ENCODE peak calls at places on chromosomes 13 and 19, in six cellular contexts. K is hepatic stellate cell; L is T follicular helper cell; J is stimulated activated CD4-positive, alpha-beta T cell treated with anti-CD3 and anti-CD28 coated beads, Interleukin-1b, Interleukin-23, amount 100 ng/mL, for 24 hours; Q is HT1080; G is NCI-H1092 treated with DMSO at 0.1 percent for 48 hours. T is an unnamed sample.

GRCh38 chr19:52923782-52924593 is 760 bp upstream of the ZNF888 start:
- DNase-seq in K (no peak), L (no peak), J (no peak), Q (no peak), G (no peak), T (no peak)

GRCh38 chr13:86563308-86563707 is 764.1 kb upstream of the SLITRK6 start:
- DNase-seq in K (no peak), L (no peak), J (no peak), Q (peak; percentile 85), G (no peak), T (no peak)

GRCh38 chr13:106132216-106132615 is 403.2 kb downstream of the EFNB2 start:
- DNase-seq in K (no peak), L (no peak), J (no peak), Q (no peak), G (no peak), T (no peak)

GRCh38 chr13:29411493-29411892 is 184.0 kb downstream of the SLC7A1 start:
- DNase-seq in K (no peak), L (no peak), J (no peak), Q (peak; percentile 13), G (no peak), T (no peak)

GRCh38 chr13:23899555-23899954 is 2.3 kb upstream of the C1QTNF9B start:
- DNase-seq in K (peak; percentile 22), L (peak; percentile 21), J (no peak), Q (no peak), G (no peak), T (no peak)

GRCh38 chr19:45767881-45768643 is 990 bp downstream of the SIX5 start:
- DNase-seq in K (peak; percentile 44), L (no peak), J (no peak), Q (peak; percentile 56), G (no peak), T (peak; percentile 77)

GRCh38 chr13:85985791-85986190 is 186.6 kb upstream of the SLITRK6 start:
- DNase-seq in K (no peak), L (no peak), J (no peak), Q (peak; percentile 54), G (no peak), T (no peak)

GRCh38 chr19:48806818-48807589 is 3.8 kb downstream of the BCAT2 start:
- DNase-seq in K (peak; percentile 70), L (no peak), J (no peak), Q (no peak), G (peak; percentile 7), T (no peak)

GRCh38 chr13:48562296-48563066 is 29.6 kb upstream of the RCBTB2 start:
- DNase-seq in K (no peak), L (peak; percentile 55), J (peak; percentile 16), Q (peak; percentile 60), G (no peak), T (peak; percentile 79)

GRCh38 chr13:31000889-31001288 is 68.4 kb downstream of the TEX26 start:
- DNase-seq in K (no peak), L (no peak), J (no peak), Q (no peak), G (no peak), T (no peak)

GRCh38 chr13:33518442-33518841 is 232.9 kb upstream of the STARD13 start:
- DNase-seq in K (no peak), L (no peak), J (no peak), Q (no peak), G (no peak), T (no peak)

GRCh38 chr13:43397110-43397509 is 373.7 kb downstream of the DNAJC15 start:
- DNase-seq in K (no peak), L (no peak), J (no peak), Q (no peak), G (no peak), T (no peak)

GRCh38 chr19:8578642-8579265 is 1.5 kb upstream of the MYO1F start:
- DNase-seq in K (peak; percentile 86), L (peak; percentile 68), J (peak; percentile 74), Q (peak; percentile 22), G (peak; percentile 45), T (peak; percentile 50)

GRCh38 chr19:13817018-13817614 is 21.9 kb downstream of the ZSWIM4 start:
- DNase-seq in K (no peak), L (no peak), J (no peak), Q (no peak), G (no peak), T (peak; percentile 72)

GRCh38 chr19:2356036-2356646 is 3.9 kb upstream of the TMPRSS9 start:
- DNase-seq in K (no peak), L (no peak), J (no peak), Q (no peak), G (no peak), T (peak; percentile 9)

GRCh38 chr13:32969516-32969941 is 46.7 kb upstream of the KL start:
- DNase-seq in K (peak; percentile 53), L (no peak), J (no peak), Q (peak; percentile 14), G (no peak), T (no peak)

GRCh38 chr19:18719541-18719940 is 36.1 kb downstream of the CRTC1 start:
- DNase-seq in K (no peak), L (no peak), J (no peak), Q (no peak), G (no peak), T (no peak)

GRCh38 chr13:109881347-109881725 is 95.0 kb upstream of the IRS2 start:
- DNase-seq in K (no peak), L (no peak), J (no peak), Q (no peak), G (no peak), T (no peak)

GRCh38 chr13:95713651-95714050 is 36.7 kb downstream of the DNAJC3 start:
- DNase-seq in K (peak; percentile 18), L (no peak), J (no peak), Q (no peak), G (no peak), T (no peak)

GRCh38 chr13:35552172-35552844 is 75.8 kb upstream of the MAB21L1 start:
- DNase-seq in K (no peak), L (no peak), J (no peak), Q (peak; percentile 39), G (no peak), T (no peak)

GRCh38 chr19:23075031-23075733 is 41.6 kb upstream of the ZNF730 start:
- DNase-seq in K (no peak), L (no peak), J (no peak), Q (no peak), G (peak; percentile 62), T (peak; percentile 86)

GRCh38 chr19:53357821-53358581 is 7.5 kb upstream of the ZNF525 start:
- DNase-seq in K (no peak), L (no peak), J (no peak), Q (no peak), G (no peak), T (no peak)

GRCh38 chr19:4596033-4596904 is 36.8 kb upstream of the SEMA6B start:
- DNase-seq in K (no peak), L (no peak), J (no peak), Q (no peak), G (no peak), T (no peak)

GRCh38 chr13:26246154-26246553 is 7.8 kb upstream of the CDK8 start:
- DNase-seq in K (no peak), L (no peak), J (no peak), Q (no peak), G (peak; percentile 83), T (no peak)

GRCh38 chr13:99385161-99385560 is 78.0 kb upstream of the GPR183 start:
- DNase-seq in K (no peak), L (no peak), J (no peak), Q (no peak), G (no peak), T (no peak)

GRCh38 chr13:20451397-20451796 is 74.3 kb downstream of the CRYL1 start:
- DNase-seq in K (no peak), L (no peak), J (no peak), Q (no peak), G (no peak), T (no peak)

GRCh38 chr13:45333973-45334922 is 6.7 kb downstream of the TPT1 start:
- DNase-seq in K (no peak), L (peak; percentile 26), J (no peak), Q (peak; percentile 85), G (no peak), T (no peak)

GRCh38 chr13:51867062-51867461 is 5.3 kb downstream of the CCDC70 start:
- DNase-seq in K (no peak), L (no peak), J (no peak), Q (no peak), G (no peak), T (no peak)

GRCh38 chr19:52600639-52601024 is 30.5 kb downstream of the ZNF701 start:
- DNase-seq in K (no peak), L (no peak), J (peak; percentile 3), Q (no peak), G (no peak), T (no peak)

GRCh38 chr19:14050512-14050911 is 11.4 kb downstream of the PALM3 start:
- DNase-seq in K (no peak), L (no peak), J (no peak), Q (no peak), G (no peak), T (no peak)

GRCh38 chr19:2059422-2060201 is 8.6 kb upstream of the MKNK2 start:
- DNase-seq in K (peak; percentile 79), L (no peak), J (no peak), Q (peak; percentile 60), G (peak; percentile 48), T (no peak)

GRCh38 chr13:67506407-67506806 is 276.3 kb upstream of the PCDH9 start:
- DNase-seq in K (no peak), L (no peak), J (no peak), Q (no peak), G (no peak), T (no peak)

GRCh38 chr19:46210634-46211033 is 18.9 kb upstream of the IGFL1 start:
- DNase-seq in K (no peak), L (no peak), J (no peak), Q (no peak), G (no peak), T (no peak)